ENCODE peak calls at places on chromosomes 6 and 20, in eight cellular contexts. U, J, O, X, T, M, H and R are unnamed samples.

GRCh38 chr6:5766260-5766659 is 240.5 kb downstream of the NRN1 start:
- DNase-seq in X (no peak), J (no peak), M (no peak), H (no peak), O (no peak), U (no peak), T (no peak), R (no peak)

GRCh38 chr6:166955121-166955864 is 1.1 kb downstream of the RNASET2 start:
- DNase-seq in M (no peak), U (no peak), T (no peak), X (peak; percentile 90), H (peak; percentile 24), O (no peak), J (no peak), R (no peak)

GRCh38 chr6:43509142-43509983 is 783 bp downstream of the LRRC73 start:
- DNase-seq in H (no peak), X (no peak), O (no peak), J (no peak), M (no peak), U (no peak), T (no peak), R (no peak)

GRCh38 chr6:148407372-148407771 is 64.7 kb downstream of the SASH1 start:
- DNase-seq in T (no peak), J (no peak), M (no peak), X (no peak), O (peak; percentile 97), H (peak; percentile 32), U (peak; percentile 90), R (peak; percentile 98)

GRCh38 chr6:42505377-42505702 is 53.6 kb upstream of the TRERF1 start:
- DNase-seq in M (no peak), U (peak; percentile 51), H (no peak), O (peak; percentile 61), X (no peak), T (no peak), J (no peak), R (peak; percentile 48)

GRCh38 chr6:51953246-51953645 is 134.2 kb downstream of the PKHD1 start:
- DNase-seq in T (no peak), U (no peak), J (no peak), H (no peak), O (no peak), X (no peak), M (no peak), R (no peak)

GRCh38 chr20:31497838-31498540 is 16.3 kb upstream of the HM13 start:
- DNase-seq in X (no peak), J (no peak), H (peak; percentile 73), U (no peak), O (peak; percentile 23), M (peak; percentile 26), T (no peak), R (peak; percentile 86)

GRCh38 chr6:169244684-169245383 is 8.8 kb downstream of the THBS2 start:
- DNase-seq in X (peak; percentile 52), T (no peak), H (no peak), O (no peak), J (no peak), M (no peak), U (no peak), R (peak; percentile 5)

GRCh38 chr6:12119085-12119588 is 107.0 kb downstream of the HIVEP1 start:
- DNase-seq in O (no peak), U (no peak), M (peak; percentile 4), X (no peak), J (no peak), T (no peak), H (no peak), R (peak; percentile 18)

GRCh38 chr20:44858959-44859358 is 26.5 kb upstream of the YWHAB start:
- DNase-seq in H (no peak), T (no peak), U (no peak), X (no peak), J (no peak), M (no peak), O (no peak), R (peak; percentile 46)

GRCh38 chr6:116251568-116252384 is 2.1 kb downstream of the TSPYL4 start:
- DNase-seq in X (no peak), M (no peak), T (no peak), J (no peak), H (no peak), U (peak; percentile 31), O (peak; percentile 82), R (peak; percentile 78)

GRCh38 chr6:95203153-95203754 is 374.1 kb upstream of the MANEA start:
- DNase-seq in T (no peak), O (peak; percentile 1), X (no peak), U (no peak), H (no peak), M (peak; percentile 71), J (no peak), R (peak; percentile 28)

GRCh38 chr6:130778946-130779657 is 48.1 kb upstream of the SMLR1 start:
- DNase-seq in M (no peak), X (no peak), H (no peak), O (peak; percentile 78), T (no peak), J (no peak), U (peak; percentile 73), R (peak; percentile 83)

GRCh38 chr6:3227363-3228045 is at the start of gene TUBB2B:
- DNase-seq in X (no peak), O (peak; percentile 42), M (peak; percentile 90), T (no peak), J (no peak), U (no peak), H (peak; percentile 37), R (no peak)

GRCh38 chr20:19974621-19975435 is 42.3 kb upstream of the NAA20 start:
- DNase-seq in U (peak; percentile 95), X (peak; percentile 88), M (peak; percentile 85), J (peak; percentile 78), H (peak; percentile 85), T (peak; percentile 82), O (peak; percentile 94), R (peak; percentile 97)

GRCh38 chr6:1618305-1619105 is 8.8 kb downstream of the FOXC1 start:
- DNase-seq in O (no peak), U (no peak), X (peak; percentile 63), T (no peak), J (no peak), M (no peak), H (no peak), R (peak; percentile 63)

GRCh38 chr6:100166991-100167390 is 173.0 kb upstream of the MCHR2 start:
- DNase-seq in U (no peak), O (no peak), J (no peak), H (no peak), T (no peak), X (no peak), M (no peak), R (no peak)

GRCh38 chr6:34544776-34545471 is 11.2 kb downstream of the SPDEF start:
- DNase-seq in X (no peak), O (no peak), T (no peak), M (no peak), U (no peak), J (no peak), H (no peak), R (no peak)

GRCh38 chr6:17429381-17430061 is 36.1 kb downstream of the CAP2 start:
- DNase-seq in U (peak; percentile 40), O (peak; percentile 57), H (no peak), M (no peak), T (no peak), J (no peak), X (no peak), R (no peak)

GRCh38 chr6:53483423-53484353 is 61.2 kb downstream of the GCLC start:
- DNase-seq in M (no peak), O (no peak), H (peak; percentile 72), X (peak; percentile 83), U (peak; percentile 15), T (peak; percentile 43), J (no peak), R (no peak)

GRCh38 chr6:43101497-43101896 is 25.4 kb downstream of the PTK7 start:
- DNase-seq in U (no peak), X (no peak), M (no peak), O (no peak), T (no peak), J (no peak), H (no peak), R (no peak)

GRCh38 chr20:25336561-25337422 is 53.8 kb downstream of the ABHD12 start:
- DNase-seq in M (peak; percentile 47), O (peak; percentile 29), X (no peak), T (peak; percentile 72), U (peak; percentile 16), H (no peak), J (no peak), R (peak; percentile 27)
- TF ChIP-seq CTCF in M (peak; percentile 44), O (no peak), X (no peak), T (no peak), U (peak; percentile 38), H (peak; percentile 31), J (no peak), R (peak; percentile 47)

GRCh38 chr20:59403261-59403961 is 103.0 kb downstream of the EDN3 start:
- DNase-seq in H (peak; percentile 52), T (peak; percentile 25), X (peak; percentile 90), O (no peak), M (peak; percentile 79), U (peak; percentile 1), J (no peak), R (no peak)
- H3K4me3 ChIP-seq in H (peak overlapping the region; percentile 10), T (peak overlapping the region; percentile 27), X (no peak overlapping the region), O (no peak overlapping the region), M (peak overlapping the region; percentile 17), U (no peak overlapping the region), J (peak overlapping the region; percentile 30), R (no peak overlapping the region)

DNA sequence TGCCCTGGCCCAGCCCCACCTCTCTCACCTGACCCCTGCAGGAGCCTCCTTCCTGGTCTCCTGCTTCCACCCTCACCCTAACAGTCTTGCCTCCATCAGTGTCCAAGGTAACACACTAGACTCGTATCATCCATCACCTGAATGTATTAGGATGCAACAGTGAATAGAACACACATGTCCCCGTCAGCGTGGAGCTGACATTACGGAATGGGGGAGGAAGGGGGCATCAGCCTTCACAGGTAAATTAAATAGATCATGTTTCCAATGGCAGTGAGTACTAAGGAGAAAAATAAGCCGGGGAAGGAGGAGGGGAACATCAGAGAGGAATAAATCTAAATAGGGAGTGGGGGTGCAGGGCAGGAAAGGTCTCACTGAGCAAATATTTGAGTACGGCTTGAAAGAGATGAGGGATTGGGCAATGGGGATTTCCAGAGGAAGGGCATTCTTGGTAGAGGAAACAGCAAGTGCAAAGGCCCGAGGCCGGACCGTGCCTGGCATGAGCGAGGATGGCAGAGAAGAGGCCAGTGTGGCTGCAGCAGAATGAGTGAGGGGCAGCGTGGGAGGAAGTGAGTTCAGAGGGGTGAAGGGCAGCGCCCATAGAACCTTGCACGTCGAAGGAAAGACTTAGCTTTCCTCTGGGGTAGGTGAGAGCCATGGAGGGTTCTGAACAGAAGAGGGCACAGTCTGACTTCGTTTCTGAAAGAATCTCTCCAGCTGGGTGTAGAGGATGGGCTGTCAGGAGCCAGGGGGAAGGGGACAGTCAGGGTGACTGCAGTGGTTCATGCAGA is 110.1 kb upstream of the PTPN1 start:
- DNase-seq in X (no peak), T (no peak), U (no peak), M (no peak), H (no peak), O (no peak), J (no peak), R (no peak)
- TF ChIP-seq CTCF in X (no peak), T (no peak), U (no peak), M (no peak), H (no peak), O (no peak), J (no peak), R (no peak)

DNA sequence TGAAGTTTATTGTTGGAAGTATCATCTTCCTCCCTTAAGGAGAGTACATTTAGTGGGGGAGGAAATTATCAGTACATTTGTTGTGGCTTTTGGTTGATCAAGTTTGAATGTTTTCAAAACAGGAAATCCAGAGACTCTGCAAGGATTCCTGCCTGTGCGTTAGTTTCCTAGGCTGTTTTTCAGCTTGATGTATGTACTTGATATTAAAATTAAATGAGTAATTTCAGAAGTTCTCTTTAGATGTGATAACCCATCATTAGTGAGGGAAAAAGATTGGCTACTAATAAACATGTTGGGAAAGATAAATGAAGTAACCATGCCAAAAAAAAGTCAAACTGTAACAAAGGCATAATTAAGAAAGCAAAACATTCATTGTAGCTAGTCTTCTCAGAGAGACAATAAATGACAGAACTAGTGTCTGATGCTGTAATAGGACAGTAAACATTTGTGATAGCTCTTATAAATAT is 88.0 kb upstream of the TULP1 start:
- DNase-seq in U (no peak), T (no peak), X (no peak), J (no peak), M (no peak), H (no peak), O (no peak), R (no peak)
- H3K4me3 ChIP-seq in U (peak overlapping the region; percentile 29), T (no peak overlapping the region), X (no peak overlapping the region), J (no peak overlapping the region), M (no peak overlapping the region), H (peak overlapping the region; percentile 41), O (no peak overlapping the region), R (no peak overlapping the region)